ENCODE peak calls at places on chromosomes 16 and 17, in five cellular contexts. M is activated CD8-positive, alpha-beta T cell treated with anti-CD3 and anti-CD28 coated beads for 36 hours; O is ascending aorta; U is stimulated activated CD4-positive, alpha-beta T cell treated with anti-CD3 and anti-CD28 coated beads, TNF-alpha, amount 100 ng/mL, for 1 hour; S is HTR-8/SVneo. H is an unnamed sample.

GRCh38 chr16:2029350-2029749 is 2.6 kb downstream of the NHERF2 start:
- DNase-seq in M (no peak), O (no peak), U (no peak), S (no peak), H (no peak)

GRCh38 chr16:23863511-23864422 is 28.0 kb downstream of the PRKCB start:
- DNase-seq in M (peak), O (no peak), U (no peak), S (no peak), H (peak)

GRCh38 chr17:40355123-40355803 is 9.3 kb downstream of the GJD3 start:
- DNase-seq in M (peak), O (no peak), U (peak), S (peak), H (peak)

GRCh38 chr17:21304091-21304490 is 19.6 kb downstream of the MAP2K3 start:
- DNase-seq in M (no peak), O (no peak), U (no peak), S (no peak), H (peak)

GRCh38 chr17:78981010-78981888 is 1.5 kb upstream of the LGALS3BP start:
- DNase-seq in M (no peak), O (no peak), U (no peak), S (no peak), H (no peak)

GRCh38 chr17:58200024-58200633 is 7.6 kb downstream of the EPX start:
- DNase-seq in M (peak), O (no peak), U (peak), S (peak), H (peak)

GRCh38 chr17:50169121-50169764 is 3.4 kb downstream of the SGCA start:
- DNase-seq in M (peak), O (no peak), U (no peak), S (peak), H (peak)

GRCh38 chr17:73541111-73541510 is 103.1 kb downstream of the SDK2 start:
- DNase-seq in M (no peak), O (no peak), U (no peak), S (no peak), H (no peak)

GRCh38 chr16:12449795-12450194 is 353.9 kb downstream of the CPPED1 start:
- DNase-seq in M (peak), O (no peak), U (no peak), S (no peak), H (no peak)

GRCh38 chr17:58328195-58329034 is at the start of gene TSPOAP1:
- DNase-seq in M (peak), O (no peak), U (peak), S (no peak), H (peak)

GRCh38 chr17:69802045-69802740 is 272.8 kb upstream of the KCNJ16 start:
- DNase-seq in M (no peak), O (no peak), U (no peak), S (no peak), H (no peak)

GRCh38 chr16:81632392-81633146 is 146.5 kb upstream of the PLCG2 start:
- DNase-seq in M (peak), O (peak), U (peak), S (peak), H (no peak)

GRCh38 chr17:3535253-3535995 is 22.2 kb downstream of the TRPV3 start:
- DNase-seq in M (peak), O (no peak), U (no peak), S (no peak), H (peak)

GRCh38 chr17:41486809-41487530 is 2.7 kb downstream of the KRT36 start:
- DNase-seq in M (peak), O (no peak), U (no peak), S (no peak), H (peak)

GRCh38 chr16:3003582-3004270 is 9.0 kb upstream of the CLDN9 start:
- DNase-seq in M (peak), O (peak), U (peak), S (peak), H (peak)

GRCh38 chr16:77093999-77094398 is 97.0 kb upstream of the MON1B start:
- DNase-seq in M (no peak), O (no peak), U (no peak), S (no peak), H (no peak)

GRCh38 chr17:16478693-16479092 is 13.3 kb downstream of the LRRC75A start:
- DNase-seq in M (no peak), O (no peak), U (no peak), S (no peak), H (no peak)

GRCh38 chr16:88888778-88889387 is 22.4 kb upstream of the PABPN1L start:
- DNase-seq in M (no peak), O (no peak), U (no peak), S (no peak), H (no peak)

GRCh38 chr16:1089822-1090619 is 6.0 kb downstream of the C1QTNF8 start:
- DNase-seq in M (no peak), O (peak), U (no peak), S (no peak), H (peak)

GRCh38 chr17:81854974-81855774 is 5.2 kb downstream of the P4HB start:
- DNase-seq in M (no peak), O (no peak), U (no peak), S (no peak), H (no peak)

GRCh38 chr17:16975744-16976625 is 4.1 kb upstream of the TNFRSF13B start:
- DNase-seq in M (no peak), O (no peak), U (no peak), S (no peak), H (peak)

GRCh38 chr16:24540575-24541240 is 1.3 kb downstream of the RBBP6 start:
- DNase-seq in M (peak), O (no peak), U (no peak), S (no peak), H (peak)

GRCh38 chr16:23119570-23119969 is 29.7 kb downstream of the USP31 start:
- DNase-seq in M (no peak), O (no peak), U (no peak), S (peak), H (no peak)

GRCh38 chr17:5249615-5250014 is 15.0 kb upstream of the SCIMP start:
- DNase-seq in M (peak), O (no peak), U (peak), S (peak), H (peak)

GRCh38 chr17:45269912-45270311 is 8.0 kb upstream of the SPATA32 start:
- DNase-seq in M (peak), O (no peak), U (no peak), S (no peak), H (no peak)

GRCh38 chr17:80774643-80775281 is 216.9 kb upstream of the CHMP6 start:
- DNase-seq in M (peak), O (no peak), U (no peak), S (no peak), H (no peak)

GRCh38 chr17:81735181-81736102 is 23.4 kb downstream of the SLC25A10 start:
- DNase-seq in M (no peak), O (no peak), U (no peak), S (no peak), H (peak)

GRCh38 chr17:64406321-64407200 is 15.9 kb upstream of the PECAM1 start:
- DNase-seq in M (no peak), O (no peak), U (no peak), S (no peak), H (peak)